ENCODE peak calls at places on chromosomes 5 and 9, in five cellular contexts. P, Y, K, O and R are unnamed samples.

GRCh38 chr9:83425240-83425639 is 113.0 kb downstream of the FRMD3 start:
- DNase-seq in P (no peak), Y (no peak), K (no peak), O (no peak), R (peak)

GRCh38 chr5:129716235-129717030 is 31.5 kb upstream of the MINAR2 start:
- DNase-seq in P (no peak), Y (peak), K (no peak), O (no peak), R (peak)

GRCh38 chr9:120791161-120791560 is 2.1 kb downstream of the FBXW2 start:
- DNase-seq in P (no peak), Y (no peak), K (no peak), O (no peak), R (peak)

GRCh38 chr9:111678293-111678692 is 16.9 kb downstream of the GNG10 start:
- DNase-seq in P (no peak), Y (no peak), K (peak), O (no peak), R (no peak)

GRCh38 chr5:100430268-100430900 is 104.8 kb upstream of the FAM174A start:
- DNase-seq in P (no peak), Y (peak), K (peak), O (peak), R (peak)

GRCh38 chr5:180297587-180298282 is 5.9 kb upstream of the MAPK9 start:
- DNase-seq in P (no peak), Y (no peak), K (no peak), O (no peak), R (peak)

GRCh38 chr5:122586351-122586750 is 188.5 kb upstream of the SNX2 start:
- DNase-seq in P (no peak), Y (peak), K (no peak), O (no peak), R (peak)

GRCh38 chr9:95116002-95116819 is 201.3 kb downstream of the FANCC start:
- DNase-seq in P (no peak), Y (no peak), K (no peak), O (no peak), R (no peak)

GRCh38 chr9:113624721-113625120 is 161.2 kb downstream of the RGS3 start:
- DNase-seq in P (no peak), Y (no peak), K (no peak), O (no peak), R (peak)

GRCh38 chr5:84303315-84303714 is 81.4 kb downstream of the EDIL3 start:
- DNase-seq in P (no peak), Y (peak), K (no peak), O (no peak), R (peak)

GRCh38 chr9:34522971-34523797 is at the start of gene ENHO:
- DNase-seq in P (peak), Y (peak), K (peak), O (peak), R (peak)
- TF ChIP-seq CTCF in P (no peak), Y (no peak), K (no peak), O (no peak), R (no peak)

GRCh38 chr5:71757590-71758543 is 38.8 kb downstream of the CARTPT start:
- DNase-seq in P (peak), Y (peak), K (peak), O (peak), R (peak)
- TF ChIP-seq CTCF in P (peak), Y (peak), K (peak), O (peak), R (peak)

GRCh38 chr5:33212900-33213299 is 227.9 kb upstream of the TARS1 start:
- DNase-seq in P (no peak), Y (no peak), K (no peak), O (no peak), R (no peak)
- TF ChIP-seq CTCF in P (no peak), Y (no peak), K (no peak), O (no peak), R (no peak)

GRCh38 chr5:43646997-43647396 is 44.0 kb downstream of the NNT start:
- DNase-seq in P (no peak), Y (peak), K (no peak), O (no peak), R (peak)
- TF ChIP-seq CTCF in P (peak), Y (peak), K (no peak), O (no peak), R (peak)

GRCh38 chr5:77828445-77828844 is 52.3 kb upstream of the TBCA start:
- DNase-seq in P (no peak), Y (no peak), K (no peak), O (no peak), R (no peak)

GRCh38 chr5:77832938-77833337 is 56.8 kb upstream of the TBCA start:
- DNase-seq in P (no peak), Y (no peak), K (no peak), O (no peak), R (no peak)

GRCh38 chr5:77832166-77832770 is 56.1 kb upstream of the TBCA start:
- DNase-seq in P (no peak), Y (no peak), K (no peak), O (no peak), R (no peak)
- TF ChIP-seq CTCF in P (no peak), Y (no peak), K (no peak), O (no peak), R (no peak)

GRCh38 chr5:134146651-134147544 is 29.9 kb downstream of the SKP1 start:
- DNase-seq in P (no peak), Y (peak), K (no peak), O (no peak), R (no peak)

GRCh38 chr5:134149571-134150303 is 27.0 kb downstream of the SKP1 start:
- DNase-seq in P (no peak), Y (no peak), K (no peak), O (no peak), R (peak)

GRCh38 chr5:134145779-134146581 is 30.8 kb downstream of the SKP1 start:
- DNase-seq in P (no peak), Y (peak), K (no peak), O (no peak), R (peak)

GRCh38 chr5:134148986-134149539 is 27.7 kb downstream of the SKP1 start:
- DNase-seq in P (no peak), Y (no peak), K (no peak), O (no peak), R (no peak)

GRCh38 chr5:134148316-134148715 is 28.4 kb downstream of the SKP1 start:
- DNase-seq in P (no peak), Y (no peak), K (no peak), O (no peak), R (no peak)
- TF ChIP-seq CTCF in P (no peak), Y (no peak), K (no peak), O (no peak), R (no peak)

DNA sequence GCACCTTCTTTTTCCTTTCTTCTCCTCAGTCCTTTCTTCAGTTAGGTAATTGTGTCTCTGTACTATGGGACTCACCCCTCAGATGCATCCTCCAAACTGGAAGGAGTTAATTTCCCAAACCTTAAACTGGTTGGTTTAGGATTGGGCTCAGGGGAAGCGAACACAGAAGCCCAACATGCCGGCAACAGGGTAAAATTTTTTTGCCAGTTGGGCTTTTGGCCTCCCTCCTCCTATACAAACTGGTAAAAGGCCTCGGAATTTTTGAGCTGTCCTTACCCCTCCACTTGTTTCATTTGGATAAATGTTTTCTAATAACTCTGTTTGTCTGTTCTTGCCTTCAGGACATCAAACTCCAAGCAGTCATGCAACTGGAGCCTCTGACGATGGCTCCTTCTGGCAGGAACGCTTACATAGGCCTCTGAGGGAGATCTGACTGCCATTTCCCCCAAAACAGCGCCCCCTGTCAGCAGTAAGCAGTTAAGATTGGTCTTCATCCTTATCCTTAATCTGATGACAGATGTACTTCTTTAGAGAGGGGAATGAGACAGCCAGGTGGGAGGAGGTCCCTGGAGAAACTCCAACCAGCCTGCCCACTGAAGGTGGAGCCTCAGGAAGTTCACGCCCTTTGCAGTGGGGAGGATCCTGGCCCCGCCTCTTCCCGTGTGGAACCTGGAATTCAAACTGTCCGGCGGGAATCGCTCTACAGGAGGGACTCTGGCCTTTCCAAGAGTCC is 57.8 kb upstream of the SPINK5 start:
- DNase-seq in P (no peak), Y (no peak), K (no peak), O (no peak), R (peak)
- TF ChIP-seq CTCF in P (no peak), Y (peak), K (no peak), O (peak), R (peak)

GRCh38 chr5:58481066-58481676 is 10.1 kb upstream of the GAPT start:
- DNase-seq in P (no peak), Y (no peak), K (no peak), O (no peak), R (no peak)

GRCh38 chr5:58482536-58482935 is 8.7 kb upstream of the GAPT start:
- DNase-seq in P (no peak), Y (no peak), K (no peak), O (no peak), R (no peak)

GRCh38 chr5:58475404-58475803 is 15.5 kb upstream of the PLK2 start:
- DNase-seq in P (no peak), Y (no peak), K (no peak), O (no peak), R (no peak)

GRCh38 chr5:58481828-58482227 is 9.4 kb upstream of the GAPT start:
- DNase-seq in P (no peak), Y (no peak), K (no peak), O (no peak), R (no peak)

DNA sequence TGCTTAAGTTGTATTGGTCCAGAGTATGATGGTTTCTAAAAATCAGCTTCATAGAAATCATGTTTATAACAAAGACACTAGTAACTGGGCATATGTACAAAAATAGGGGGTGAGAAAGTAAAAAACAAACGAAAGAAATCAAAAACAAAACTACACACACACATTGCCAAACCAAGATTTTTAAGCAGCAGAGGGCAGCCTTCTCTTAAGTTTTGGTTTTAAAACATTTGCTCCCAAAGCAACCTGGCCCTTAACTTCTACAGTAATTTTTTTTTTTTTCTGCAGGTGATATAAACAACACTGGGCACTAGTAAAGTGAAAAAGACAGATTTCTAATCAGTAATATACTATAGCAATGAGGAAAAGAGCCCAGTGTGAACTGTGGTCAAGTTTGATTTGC is 13.5 kb upstream of the GAPT start:
- DNase-seq in P (no peak), Y (no peak), K (no peak), O (no peak), R (peak)
- TF ChIP-seq CTCF in P (no peak), Y (peak), K (peak), O (peak), R (no peak)

GRCh38 chr5:102681403-102681983 is 73.6 kb upstream of the PAM start:
- DNase-seq in P (peak), Y (peak), K (no peak), O (no peak), R (peak)
- TF ChIP-seq CTCF in P (peak), Y (peak), K (peak), O (peak), R (peak)

GRCh38 chr9:129620669-129621295 is at the start of gene C9orf50:
- DNase-seq in P (no peak), Y (no peak), K (no peak), O (no peak), R (no peak)

GRCh38 chr9:129624168-129624759 is 1.7 kb upstream of the NTMT1 start:
- DNase-seq in P (no peak), Y (peak), K (no peak), O (no peak), R (peak)

GRCh38 chr9:129617167-129617566 is 3.7 kb downstream of the C9orf50 start:
- DNase-seq in P (no peak), Y (peak), K (no peak), O (no peak), R (peak)

GRCh38 chr9:129623331-129623730 is 2.4 kb upstream of the C9orf50 start:
- DNase-seq in P (no peak), Y (peak), K (no peak), O (no peak), R (peak)

DNA sequence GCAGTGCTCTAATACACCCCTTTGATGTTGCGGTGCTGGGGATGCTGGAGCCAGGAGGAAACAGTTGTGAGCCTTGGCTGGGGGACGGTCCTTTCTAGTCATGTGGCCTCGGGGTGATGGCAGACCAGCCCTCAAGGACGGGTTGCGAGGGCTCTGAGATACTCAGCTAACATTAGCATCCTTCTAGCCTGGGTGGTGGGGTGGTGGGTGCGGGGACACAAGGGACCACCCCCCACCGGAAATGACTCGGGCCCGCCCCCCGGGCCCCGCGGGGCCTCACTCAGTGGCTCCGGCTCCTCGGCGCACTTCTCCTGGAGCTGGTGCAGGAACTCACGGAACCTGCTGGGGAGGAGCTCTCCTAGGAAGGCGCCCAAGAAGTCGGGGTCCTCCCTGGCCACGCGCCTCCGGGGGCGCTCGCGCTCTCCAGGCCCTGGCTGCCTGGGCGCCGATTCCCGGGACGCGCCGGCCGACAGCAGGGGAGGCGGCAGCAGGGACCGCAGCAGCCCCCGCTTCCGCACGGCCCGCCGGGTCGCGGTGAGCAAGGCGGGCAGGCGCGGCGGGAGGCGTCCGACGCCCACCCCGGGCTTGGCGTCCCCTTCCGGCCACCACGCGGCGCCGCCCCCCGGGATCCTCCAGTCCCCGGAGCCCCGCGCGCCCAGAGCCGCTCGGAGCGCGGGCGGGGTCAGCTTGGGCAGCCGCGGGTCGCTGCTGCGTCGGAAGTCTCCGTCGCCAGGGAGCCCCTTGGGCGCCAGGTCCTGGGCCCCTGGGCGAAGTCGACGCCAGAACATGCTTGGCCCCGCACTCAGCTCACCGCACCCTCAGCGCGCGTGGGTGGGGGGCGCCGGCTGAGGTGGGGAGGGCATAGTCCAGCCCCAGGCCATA is 873 bp downstream of the C9orf50 start:
- DNase-seq in P (no peak), Y (no peak), K (no peak), O (no peak), R (no peak)
- TF ChIP-seq CTCF in P (no peak), Y (peak), K (no peak), O (peak), R (no peak)